ENCODE peak calls at places on chromosomes 2 and 18, in five cellular contexts. One of them, this sample, is unnamed.

GRCh38 chr18:26386002-26386401 is 159.8 kb downstream of the TAF4B start:
- DNase-seq in frontal cortex: no peak
- DNase-seq in activated CD4-positive, alpha-beta T cell treated with anti-CD3 and anti-CD28 coated beads, Interleukin-2, amount 50 U/mL, for 24 hours: no peak
- DNase-seq in left colon: no peak
- DNase-seq in T-helper 2 cell: no peak
- DNase-seq in this sample: peak

GRCh38 chr2:9178905-9179571 is 27.6 kb upstream of the ASAP2 start:
- DNase-seq in left colon: peak
- DNase-seq in frontal cortex: peak
- DNase-seq in activated CD4-positive, alpha-beta T cell treated with anti-CD3 and anti-CD28 coated beads, Interleukin-2, amount 50 U/mL, for 24 hours: no peak
- DNase-seq in T-helper 2 cell: no peak
- DNase-seq in this sample: peak

GRCh38 chr2:137847443-137847842 is 116.8 kb upstream of the HNMT start:
- DNase-seq in frontal cortex: no peak
- DNase-seq in activated CD4-positive, alpha-beta T cell treated with anti-CD3 and anti-CD28 coated beads, Interleukin-2, amount 50 U/mL, for 24 hours: no peak
- DNase-seq in T-helper 2 cell: no peak
- DNase-seq in left colon: no peak
- DNase-seq in this sample: no peak

GRCh38 chr2:152407204-152407721 is 72.3 kb downstream of the FMNL2 start:
- DNase-seq in left colon: peak
- DNase-seq in frontal cortex: no peak
- DNase-seq in activated CD4-positive, alpha-beta T cell treated with anti-CD3 and anti-CD28 coated beads, Interleukin-2, amount 50 U/mL, for 24 hours: no peak
- DNase-seq in T-helper 2 cell: no peak
- DNase-seq in this sample: no peak

GRCh38 chr2:59693176-59693959 is 860.1 kb downstream of the BCL11A start:
- DNase-seq in left colon: no peak
- DNase-seq in frontal cortex: no peak
- DNase-seq in activated CD4-positive, alpha-beta T cell treated with anti-CD3 and anti-CD28 coated beads, Interleukin-2, amount 50 U/mL, for 24 hours: no peak
- DNase-seq in T-helper 2 cell: no peak
- DNase-seq in this sample: no peak

GRCh38 chr2:55922488-55922887 is 1.1 kb downstream of the EFEMP1 start:
- DNase-seq in activated CD4-positive, alpha-beta T cell treated with anti-CD3 and anti-CD28 coated beads, Interleukin-2, amount 50 U/mL, for 24 hours: no peak
- DNase-seq in frontal cortex: no peak
- DNase-seq in left colon: no peak
- DNase-seq in T-helper 2 cell: no peak
- DNase-seq in this sample: peak

GRCh38 chr18:73774836-73775509 is 372.7 kb downstream of the FBXO15 start:
- DNase-seq in left colon: no peak
- DNase-seq in activated CD4-positive, alpha-beta T cell treated with anti-CD3 and anti-CD28 coated beads, Interleukin-2, amount 50 U/mL, for 24 hours: no peak
- DNase-seq in frontal cortex: no peak
- DNase-seq in T-helper 2 cell: no peak
- DNase-seq in this sample: no peak

GRCh38 chr18:30150466-30151019 is 892.0 kb downstream of the DSC3 start:
- DNase-seq in frontal cortex: no peak
- DNase-seq in left colon: no peak
- DNase-seq in T-helper 2 cell: no peak
- DNase-seq in activated CD4-positive, alpha-beta T cell treated with anti-CD3 and anti-CD28 coated beads, Interleukin-2, amount 50 U/mL, for 24 hours: no peak
- DNase-seq in this sample: no peak

GRCh38 chr18:70417847-70418246 is 129.0 kb downstream of the SOCS6 start:
- DNase-seq in frontal cortex: no peak
- DNase-seq in left colon: no peak
- DNase-seq in T-helper 2 cell: no peak
- DNase-seq in activated CD4-positive, alpha-beta T cell treated with anti-CD3 and anti-CD28 coated beads, Interleukin-2, amount 50 U/mL, for 24 hours: no peak
- DNase-seq in this sample: no peak

GRCh38 chr2:39492095-39492590 is 55.1 kb upstream of the MAP4K3 start:
- DNase-seq in frontal cortex: no peak
- DNase-seq in left colon: no peak
- DNase-seq in T-helper 2 cell: no peak
- DNase-seq in activated CD4-positive, alpha-beta T cell treated with anti-CD3 and anti-CD28 coated beads, Interleukin-2, amount 50 U/mL, for 24 hours: no peak
- DNase-seq in this sample: peak

GRCh38 chr2:46296216-46296839 is 879 bp upstream of the EPAS1 start:
- DNase-seq in left colon: peak
- DNase-seq in frontal cortex: peak
- DNase-seq in T-helper 2 cell: no peak
- DNase-seq in activated CD4-positive, alpha-beta T cell treated with anti-CD3 and anti-CD28 coated beads, Interleukin-2, amount 50 U/mL, for 24 hours: no peak
- DNase-seq in this sample: no peak

GRCh38 chr2:191675807-191676667 is 1.9 kb upstream of the NABP1 start:
- DNase-seq in T-helper 2 cell: peak
- DNase-seq in left colon: peak
- DNase-seq in activated CD4-positive, alpha-beta T cell treated with anti-CD3 and anti-CD28 coated beads, Interleukin-2, amount 50 U/mL, for 24 hours: no peak
- DNase-seq in frontal cortex: no peak
- DNase-seq in this sample: peak

GRCh38 chr2:57673983-57674382 is 372.6 kb upstream of the VRK2 start:
- DNase-seq in activated CD4-positive, alpha-beta T cell treated with anti-CD3 and anti-CD28 coated beads, Interleukin-2, amount 50 U/mL, for 24 hours: no peak
- DNase-seq in T-helper 2 cell: no peak
- DNase-seq in frontal cortex: no peak
- DNase-seq in left colon: no peak
- DNase-seq in this sample: no peak

GRCh38 chr2:218476676-218477075 is 57.8 kb downstream of the VIL1 start:
- DNase-seq in left colon: no peak
- DNase-seq in activated CD4-positive, alpha-beta T cell treated with anti-CD3 and anti-CD28 coated beads, Interleukin-2, amount 50 U/mL, for 24 hours: no peak
- DNase-seq in T-helper 2 cell: no peak
- DNase-seq in frontal cortex: no peak
- DNase-seq in this sample: no peak

GRCh38 chr2:233705911-233706506 is 6.7 kb upstream of the UGT1A5 start:
- DNase-seq in T-helper 2 cell: no peak
- DNase-seq in left colon: peak
- DNase-seq in activated CD4-positive, alpha-beta T cell treated with anti-CD3 and anti-CD28 coated beads, Interleukin-2, amount 50 U/mL, for 24 hours: no peak
- DNase-seq in frontal cortex: no peak
- DNase-seq in this sample: no peak

GRCh38 chr2:204108301-204108700 is 171.7 kb downstream of the ICOS start:
- DNase-seq in activated CD4-positive, alpha-beta T cell treated with anti-CD3 and anti-CD28 coated beads, Interleukin-2, amount 50 U/mL, for 24 hours: no peak
- DNase-seq in left colon: no peak
- DNase-seq in frontal cortex: peak
- DNase-seq in T-helper 2 cell: peak
- DNase-seq in this sample: peak

GRCh38 chr2:241844066-241844728 is 14.5 kb downstream of the PDCD1 start:
- DNase-seq in T-helper 2 cell: peak
- DNase-seq in activated CD4-positive, alpha-beta T cell treated with anti-CD3 and anti-CD28 coated beads, Interleukin-2, amount 50 U/mL, for 24 hours: peak
- DNase-seq in frontal cortex: peak
- DNase-seq in left colon: peak
- DNase-seq in this sample: no peak

GRCh38 chr2:159873136-159873728 is 75.2 kb upstream of the CD302 start:
- DNase-seq in T-helper 2 cell: no peak
- DNase-seq in activated CD4-positive, alpha-beta T cell treated with anti-CD3 and anti-CD28 coated beads, Interleukin-2, amount 50 U/mL, for 24 hours: no peak
- DNase-seq in frontal cortex: no peak
- DNase-seq in left colon: no peak
- DNase-seq in this sample: no peak

GRCh38 chr18:50819727-50820378 is at the start of gene MRO:
- DNase-seq in activated CD4-positive, alpha-beta T cell treated with anti-CD3 and anti-CD28 coated beads, Interleukin-2, amount 50 U/mL, for 24 hours: peak
- DNase-seq in frontal cortex: peak
- DNase-seq in T-helper 2 cell: peak
- DNase-seq in left colon: peak
- DNase-seq in this sample: peak

GRCh38 chr18:32139835-32140283 is 48.2 kb downstream of the RNF138 start:
- DNase-seq in activated CD4-positive, alpha-beta T cell treated with anti-CD3 and anti-CD28 coated beads, Interleukin-2, amount 50 U/mL, for 24 hours: no peak
- DNase-seq in left colon: no peak
- DNase-seq in frontal cortex: no peak
- DNase-seq in T-helper 2 cell: no peak
- DNase-seq in this sample: no peak

GRCh38 chr18:903703-904102 is 968 bp upstream of the ADCYAP1 start:
- DNase-seq in frontal cortex: peak
- DNase-seq in left colon: peak
- DNase-seq in T-helper 2 cell: no peak
- DNase-seq in activated CD4-positive, alpha-beta T cell treated with anti-CD3 and anti-CD28 coated beads, Interleukin-2, amount 50 U/mL, for 24 hours: no peak
- DNase-seq in this sample: peak

GRCh38 chr2:36352711-36353110 is 2.9 kb upstream of the CRIM1 start:
- DNase-seq in left colon: no peak
- DNase-seq in frontal cortex: no peak
- DNase-seq in T-helper 2 cell: no peak
- DNase-seq in activated CD4-positive, alpha-beta T cell treated with anti-CD3 and anti-CD28 coated beads, Interleukin-2, amount 50 U/mL, for 24 hours: no peak
- DNase-seq in this sample: peak

GRCh38 chr2:176768185-176768584 is 444.4 kb upstream of the HNRNPA3 start:
- DNase-seq in left colon: peak
- DNase-seq in T-helper 2 cell: no peak
- DNase-seq in activated CD4-positive, alpha-beta T cell treated with anti-CD3 and anti-CD28 coated beads, Interleukin-2, amount 50 U/mL, for 24 hours: no peak
- DNase-seq in frontal cortex: no peak
- DNase-seq in this sample: no peak

GRCh38 chr18:26506012-26506411 is 42.3 kb downstream of the KCTD1 start:
- DNase-seq in T-helper 2 cell: no peak
- DNase-seq in left colon: peak
- DNase-seq in frontal cortex: no peak
- DNase-seq in activated CD4-positive, alpha-beta T cell treated with anti-CD3 and anti-CD28 coated beads, Interleukin-2, amount 50 U/mL, for 24 hours: no peak
- DNase-seq in this sample: no peak

GRCh38 chr2:85741211-85741610 is 12.6 kb upstream of the ATOH8 start:
- DNase-seq in T-helper 2 cell: no peak
- DNase-seq in left colon: no peak
- DNase-seq in activated CD4-positive, alpha-beta T cell treated with anti-CD3 and anti-CD28 coated beads, Interleukin-2, amount 50 U/mL, for 24 hours: no peak
- DNase-seq in frontal cortex: no peak
- DNase-seq in this sample: no peak

GRCh38 chr2:71045841-71046495 is 22.5 kb upstream of the NAGK start:
- DNase-seq in frontal cortex: no peak
- DNase-seq in activated CD4-positive, alpha-beta T cell treated with anti-CD3 and anti-CD28 coated beads, Interleukin-2, amount 50 U/mL, for 24 hours: no peak
- DNase-seq in left colon: no peak
- DNase-seq in T-helper 2 cell: no peak
- DNase-seq in this sample: peak

GRCh38 chr2:175366814-175367213 is 185.3 kb upstream of the ATP5MC3 start:
- DNase-seq in activated CD4-positive, alpha-beta T cell treated with anti-CD3 and anti-CD28 coated beads, Interleukin-2, amount 50 U/mL, for 24 hours: no peak
- DNase-seq in frontal cortex: peak
- DNase-seq in T-helper 2 cell: no peak
- DNase-seq in left colon: peak
- DNase-seq in this sample: peak

GRCh38 chr18:3906072-3906471 is 456.1 kb downstream of the TGIF1 start:
- DNase-seq in T-helper 2 cell: no peak
- DNase-seq in left colon: no peak
- DNase-seq in activated CD4-positive, alpha-beta T cell treated with anti-CD3 and anti-CD28 coated beads, Interleukin-2, amount 50 U/mL, for 24 hours: no peak
- DNase-seq in frontal cortex: no peak
- DNase-seq in this sample: no peak